ENCODE peak calls at places on chromosomes 16 and 17, in eight cellular contexts. J is spleen, V is left ventricle myocardium inferior, H is progenitor cell of endocrine pancreas, F is lower lobe of right lung, C is fibroblast of lung, L is AG09319, W is retinal pigment epithelial cell. D is an unnamed sample.

GRCh38 chr16:30941600-30942420 is 7.1 kb upstream of the ORAI3 start:
- DNase-seq in J (peak), V (peak), H (peak), F (peak), C (peak), L (no peak), W (no peak), D (no peak)

GRCh38 chr17:16314189-16314588 is 39.1 kb downstream of the CENPV start:
- DNase-seq in J (no peak), V (no peak), H (no peak), F (no peak), C (no peak), L (no peak), W (no peak), D (no peak)

GRCh38 chr17:76673729-76674128 is 30.2 kb upstream of the ST6GALNAC1 start:
- DNase-seq in J (no peak), V (no peak), H (no peak), F (no peak), C (no peak), L (peak), W (no peak), D (no peak)

GRCh38 chr17:64635647-64636305 is 26.3 kb downstream of the SMURF2 start:
- DNase-seq in J (no peak), V (no peak), H (no peak), F (no peak), C (peak), L (peak), W (no peak), D (peak)

GRCh38 chr17:17060001-17060929 is 18.0 kb downstream of the MPRIP start:
- DNase-seq in J (peak), V (no peak), H (no peak), F (no peak), C (no peak), L (no peak), W (no peak), D (no peak)

GRCh38 chr17:64355536-64356303 is 34.9 kb downstream of the PECAM1 start:
- DNase-seq in J (no peak), V (no peak), H (no peak), F (no peak), C (peak), L (no peak), W (no peak), D (no peak)

GRCh38 chr16:88398170-88398873 is 15.6 kb downstream of the ZNF469 start:
- DNase-seq in J (no peak), V (no peak), H (no peak), F (no peak), C (no peak), L (no peak), W (no peak), D (no peak)

GRCh38 chr16:30382398-30383015 is at the start of gene SEPTIN1:
- DNase-seq in J (peak), V (no peak), H (no peak), F (no peak), C (no peak), L (no peak), W (no peak), D (no peak)

GRCh38 chr17:45143101-45143670 is 5.1 kb upstream of the HEXIM1 start:
- DNase-seq in J (peak), V (peak), H (no peak), F (no peak), C (no peak), L (no peak), W (no peak), D (no peak)

GRCh38 chr17:47785538-47786123 is 36.0 kb downstream of the OSBPL7 start:
- DNase-seq in J (no peak), V (no peak), H (peak), F (no peak), C (peak), L (no peak), W (no peak), D (no peak)

GRCh38 chr17:7862692-7863437 is 5.1 kb downstream of the CYB5D1 start:
- DNase-seq in J (no peak), V (peak), H (no peak), F (no peak), C (peak), L (no peak), W (no peak), D (no peak)

GRCh38 chr17:32723310-32723955 is 153.5 kb downstream of the MYO1D start:
- DNase-seq in J (no peak), V (peak), H (no peak), F (no peak), C (peak), L (no peak), W (no peak), D (no peak)

GRCh38 chr17:1039511-1040215 is 42.7 kb downstream of the TIMM22 start:
- DNase-seq in J (peak), V (peak), H (no peak), F (peak), C (no peak), L (no peak), W (no peak), D (no peak)

GRCh38 chr17:38918129-38918913 is 7.1 kb upstream of the LASP1NB start:
- DNase-seq in J (no peak), V (no peak), H (no peak), F (no peak), C (no peak), L (no peak), W (no peak), D (no peak)

GRCh38 chr17:50128441-50129302 is 1.3 kb downstream of the SAMD14 start:
- DNase-seq in J (no peak), V (no peak), H (no peak), F (no peak), C (no peak), L (no peak), W (no peak), D (no peak)

GRCh38 chr16:84593825-84594724 is 23.8 kb downstream of the COTL1 start:
- DNase-seq in J (peak), V (no peak), H (no peak), F (peak), C (peak), L (no peak), W (no peak), D (no peak)

GRCh38 chr16:30731411-30731810 is 16.8 kb upstream of the PHKG2 start:
- DNase-seq in J (no peak), V (no peak), H (no peak), F (no peak), C (no peak), L (no peak), W (no peak), D (no peak)

GRCh38 chr17:50689956-50690886 is 17.5 kb downstream of the ANKRD40 start:
- DNase-seq in J (no peak), V (no peak), H (no peak), F (no peak), C (peak), L (no peak), W (no peak), D (no peak)

GRCh38 chr17:57106107-57106835 is 21.2 kb downstream of the AKAP1 start:
- DNase-seq in J (no peak), V (peak), H (peak), F (no peak), C (no peak), L (no peak), W (no peak), D (no peak)

GRCh38 chr16:85235988-85236831 is 123.9 kb upstream of the CIBAR2 start:
- DNase-seq in J (no peak), V (peak), H (no peak), F (no peak), C (peak), L (no peak), W (no peak), D (no peak)

GRCh38 chr16:85759631-85760419 is 8.9 kb upstream of the C16orf74 start:
- DNase-seq in J (peak), V (no peak), H (no peak), F (peak), C (no peak), L (no peak), W (no peak), D (no peak)

GRCh38 chr17:35973333-35974260 is 7.7 kb downstream of the CCL16 start:
- DNase-seq in J (no peak), V (no peak), H (peak), F (no peak), C (no peak), L (no peak), W (no peak), D (peak)

GRCh38 chr16:75456971-75457370 is 7.5 kb downstream of the TMEM170A start:
- DNase-seq in J (no peak), V (no peak), H (no peak), F (no peak), C (no peak), L (no peak), W (no peak), D (no peak)

GRCh38 chr16:70656712-70657263 is 10.4 kb downstream of the IL34 start:
- DNase-seq in J (peak), V (no peak), H (no peak), F (peak), C (no peak), L (no peak), W (no peak), D (no peak)

GRCh38 chr16:21590791-21591190 is 8.6 kb upstream of the METTL9 start:
- DNase-seq in J (no peak), V (no peak), H (no peak), F (no peak), C (no peak), L (no peak), W (no peak), D (no peak)

GRCh38 chr17:50638851-50639767 is 4.4 kb downstream of the ABCC3 start:
- DNase-seq in J (peak), V (peak), H (no peak), F (peak), C (peak), L (peak), W (peak), D (peak)

GRCh38 chr17:57959929-57960328 is 4.7 kb upstream of the CUEDC1 start:
- DNase-seq in J (no peak), V (no peak), H (no peak), F (no peak), C (no peak), L (no peak), W (no peak), D (no peak)

GRCh38 chr17:47276868-47277267 is 23.2 kb downstream of the ITGB3 start:
- DNase-seq in J (no peak), V (peak), H (no peak), F (no peak), C (peak), L (peak), W (no peak), D (no peak)

GRCh38 chr17:61284174-61284573 is 115.5 kb upstream of the TBX2 start:
- DNase-seq in J (no peak), V (no peak), H (no peak), F (no peak), C (peak), L (no peak), W (no peak), D (peak)

GRCh38 chr17:48451489-48451888 is 21.5 kb upstream of the SKAP1 start:
- DNase-seq in J (no peak), V (no peak), H (no peak), F (no peak), C (no peak), L (no peak), W (no peak), D (no peak)

GRCh38 chr16:24539295-24539849 is at the start of gene RBBP6:
- DNase-seq in J (peak), V (peak), H (peak), F (peak), C (peak), L (peak), W (peak), D (peak)
- TF ChIP-seq CTCF in J (peak), V (peak), H (peak), F (peak), C (no peak), L (peak), W (peak), D (peak)

GRCh38 chr17:81863123-81863675 is 2.9 kb upstream of the P4HB start:
- DNase-seq in J (no peak), V (no peak), H (no peak), F (no peak), C (no peak), L (no peak), W (no peak), D (no peak)

GRCh38 chr17:81859906-81860755 is at the start of gene P4HB:
- DNase-seq in J (peak), V (no peak), H (no peak), F (no peak), C (no peak), L (no peak), W (no peak), D (no peak)

GRCh38 chr17:81858967-81859905 is 1.1 kb downstream of the P4HB start:
- DNase-seq in J (no peak), V (no peak), H (no peak), F (no peak), C (peak), L (no peak), W (no peak), D (no peak)

GRCh38 chr17:81858170-81858966 is 2.0 kb downstream of the P4HB start:
- DNase-seq in J (no peak), V (no peak), H (no peak), F (no peak), C (no peak), L (no peak), W (no peak), D (no peak)

DNA sequence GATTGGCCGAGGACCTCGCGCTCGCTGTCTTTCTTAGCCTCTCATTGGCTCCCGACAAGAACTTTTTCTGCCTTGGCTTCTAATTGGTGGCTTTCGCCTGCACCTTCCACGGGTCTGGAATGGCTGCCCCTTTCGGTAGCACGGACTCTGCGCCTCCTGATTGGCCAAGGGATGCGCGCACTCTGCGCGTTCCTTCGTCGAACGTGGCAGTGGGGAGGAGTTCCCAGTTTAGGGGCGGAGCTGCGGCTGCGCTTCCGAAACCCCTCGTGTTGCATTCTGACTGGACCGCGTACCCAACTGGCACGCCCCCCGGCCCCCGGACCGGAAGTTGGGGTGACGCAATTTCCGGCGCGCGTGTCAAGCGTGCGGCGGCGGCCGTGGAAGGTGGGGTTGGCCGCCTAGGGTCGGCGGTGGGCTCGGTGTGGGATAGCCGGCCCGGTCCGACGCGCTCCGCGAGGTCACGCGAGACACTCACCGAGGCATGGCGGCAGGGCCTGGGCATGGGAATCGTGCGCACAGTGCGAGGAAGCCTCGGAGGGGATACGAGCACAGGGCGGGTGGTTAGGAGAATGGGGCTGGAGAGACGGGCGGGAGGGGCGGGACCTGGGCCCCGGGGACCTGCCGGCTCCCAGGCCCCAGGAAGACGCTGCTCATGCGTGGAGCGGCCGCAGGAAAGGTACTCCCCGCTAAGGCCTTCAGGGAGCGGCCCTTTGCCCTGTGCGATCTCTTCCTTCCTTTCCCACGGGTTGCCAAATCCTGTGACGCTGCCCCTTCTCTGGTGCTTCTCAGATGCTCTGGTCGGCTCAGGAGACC is 627 bp upstream of the P4HB start:
- DNase-seq in J (peak), V (peak), H (peak), F (peak), C (peak), L (peak), W (peak), D (peak)
- TF ChIP-seq CTCF in J (peak), V (peak), H (no peak), F (no peak), C (no peak), L (no peak), W (peak), D (no peak)

GRCh38 chr16:3036726-3037315 is at the start of gene BICDL2:
- DNase-seq in J (no peak), V (no peak), H (no peak), F (peak), C (no peak), L (no peak), W (no peak), D (no peak)

GRCh38 chr16:3038256-3038655 is 1.5 kb upstream of the BICDL2 start:
- DNase-seq in J (no peak), V (no peak), H (no peak), F (no peak), C (no peak), L (no peak), W (no peak), D (no peak)

GRCh38 chr16:3035972-3036725 is 595 bp downstream of the BICDL2 start:
- DNase-seq in J (peak), V (no peak), H (no peak), F (peak), C (no peak), L (no peak), W (no peak), D (no peak)

GRCh38 chr16:3032624-3033023 is 4.1 kb downstream of the BICDL2 start:
- DNase-seq in J (no peak), V (no peak), H (no peak), F (no peak), C (no peak), L (no peak), W (no peak), D (no peak)

DNA sequence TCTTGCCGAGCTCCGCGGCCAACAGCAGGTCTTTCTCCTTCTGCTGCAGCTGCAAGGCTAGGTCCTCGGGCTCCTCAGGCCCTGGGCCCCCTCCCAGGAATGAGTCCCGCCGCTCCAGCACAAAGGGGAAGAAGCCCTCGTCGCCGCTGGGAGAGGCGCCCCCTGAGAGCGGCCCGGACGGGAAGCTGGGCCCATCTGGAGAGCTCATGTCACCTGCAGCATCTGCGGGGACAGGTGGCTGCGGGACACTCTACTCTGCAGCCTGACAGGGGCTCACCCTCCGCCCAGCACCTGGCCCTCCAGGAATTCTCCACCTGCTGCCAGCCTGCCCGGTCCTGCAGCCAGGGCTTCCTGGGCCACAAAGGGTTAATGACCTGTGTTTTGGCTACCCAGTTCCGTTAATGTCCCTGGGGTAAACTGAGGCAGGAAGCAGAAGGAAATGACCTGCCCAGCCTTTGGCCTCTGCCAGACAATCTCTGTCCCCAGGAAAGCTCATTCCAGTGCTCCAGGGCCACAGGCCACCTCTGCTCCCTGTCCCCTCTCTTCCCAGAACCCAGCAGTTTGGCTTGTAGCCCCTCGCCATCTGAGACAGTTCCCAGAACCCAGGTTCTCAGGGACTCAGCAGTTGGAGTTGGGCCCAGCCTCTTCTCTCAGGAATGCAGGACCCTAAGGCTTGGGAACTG is 1.3 kb downstream of the BICDL2 start:
- DNase-seq in J (no peak), V (no peak), H (no peak), F (no peak), C (no peak), L (no peak), W (no peak), D (no peak)
- TF ChIP-seq CTCF in J (no peak), V (no peak), H (no peak), F (no peak), C (no peak), L (no peak), W (no peak), D (no peak)

GRCh38 chr16:27748868-27749546 is 199.1 kb downstream of the KATNIP start:
- DNase-seq in J (no peak), V (peak), H (no peak), F (peak), C (peak), L (peak), W (peak), D (peak)
- TF ChIP-seq CTCF in J (no peak), V (peak), H (peak), F (peak), C (no peak), L (peak), W (peak), D (peak)

D was measured in AG04449.